ENCODE peak calls at places on chromosomes 4 and X, in four cellular contexts. One of them, this sample, is unnamed.

GRCh38 chrX:8897259-8897658 is 96.1 kb upstream of the FAM9A start:
- DNase-seq in HepG2: no peak
- DNase-seq in GM12878: no peak
- DNase-seq in K562: no peak
- DNase-seq in this sample: no peak

GRCh38 chr4:74671074-74671698 is 123.1 kb downstream of the BTC start:
- DNase-seq in HepG2: peak
- DNase-seq in GM12878: no peak
- DNase-seq in K562: peak
- DNase-seq in this sample: peak

GRCh38 chr4:48275247-48275646 is 5.6 kb upstream of the TEC start:
- DNase-seq in GM12878: peak
- DNase-seq in HepG2: peak
- DNase-seq in K562: no peak
- DNase-seq in this sample: peak

GRCh38 chr4:124065941-124066340 is 646.6 kb downstream of the ANKRD50 start:
- DNase-seq in GM12878: no peak
- DNase-seq in HepG2: no peak
- DNase-seq in K562: no peak
- DNase-seq in this sample: no peak

GRCh38 chr4:156799121-156799589 is 172.4 kb downstream of the PDGFC start:
- DNase-seq in HepG2: no peak
- DNase-seq in GM12878: no peak
- DNase-seq in K562: no peak
- DNase-seq in this sample: no peak

GRCh38 chr4:48033825-48034413 is 17.3 kb downstream of the NIPAL1 start:
- DNase-seq in K562: peak
- DNase-seq in HepG2: peak
- DNase-seq in GM12878: no peak
- DNase-seq in this sample: peak

GRCh38 chr4:73341454-73341853 is 62.6 kb upstream of the ALB start:
- DNase-seq in K562: peak
- DNase-seq in GM12878: peak
- DNase-seq in HepG2: peak
- DNase-seq in this sample: peak

GRCh38 chr4:23999714-24000113 is 109.9 kb upstream of the PPARGC1A start:
- DNase-seq in K562: no peak
- DNase-seq in GM12878: no peak
- DNase-seq in HepG2: no peak
- DNase-seq in this sample: no peak

GRCh38 chr4:20086067-20086466 is 165.6 kb upstream of the SLIT2 start:
- DNase-seq in K562: no peak
- DNase-seq in GM12878: no peak
- DNase-seq in HepG2: no peak
- DNase-seq in this sample: no peak

GRCh38 chr4:20085156-20085555 is 166.5 kb upstream of the SLIT2 start:
- DNase-seq in HepG2: no peak
- DNase-seq in K562: no peak
- DNase-seq in GM12878: no peak
- DNase-seq in this sample: no peak

GRCh38 chr4:20086768-20087167 is 164.9 kb upstream of the SLIT2 start:
- DNase-seq in HepG2: no peak
- DNase-seq in K562: no peak
- DNase-seq in GM12878: no peak
- DNase-seq in this sample: no peak

GRCh38 chr4:20085653-20086052 is 166.1 kb upstream of the SLIT2 start:
- DNase-seq in GM12878: no peak
- DNase-seq in HepG2: no peak
- DNase-seq in K562: no peak
- DNase-seq in this sample: no peak

DNA sequence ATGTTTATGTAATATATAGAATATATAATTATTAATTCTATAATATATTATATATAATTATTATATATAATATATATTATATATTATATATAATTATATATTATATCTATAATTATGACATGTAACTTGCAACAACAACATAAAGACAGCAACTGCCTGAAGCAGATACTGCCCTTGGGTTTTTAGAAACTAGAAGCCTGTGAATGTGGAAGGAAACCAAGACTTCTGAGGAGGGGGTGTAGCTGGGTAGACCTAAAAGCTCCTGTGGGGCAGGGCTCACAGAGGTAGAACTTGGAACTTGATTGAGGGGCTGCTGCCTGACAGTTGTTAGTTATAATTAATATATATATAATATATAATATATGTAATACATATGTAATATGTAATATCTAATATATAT is 167.2 kb upstream of the SLIT2 start:
- DNase-seq in GM12878: no peak
- DNase-seq in HepG2: no peak
- DNase-seq in K562: peak
- DNase-seq in this sample: peak
- TF ChIP-seq MYC in GM12878: no peak
- TF ChIP-seq MYC in HepG2: no peak
- TF ChIP-seq MYC in K562: no peak
- TF ChIP-seq MYC in this sample: no peak

GRCh38 chrX:57822398-57822797 is 87.9 kb downstream of the ZXDA start:
- DNase-seq in HepG2: no peak
- DNase-seq in K562: no peak
- DNase-seq in GM12878: no peak
- DNase-seq in this sample: no peak
- H3K4me3 ChIP-seq in HepG2: no peak
- H3K4me3 ChIP-seq in K562: no peak
- H3K4me3 ChIP-seq in GM12878: no peak
- H3K4me3 ChIP-seq in this sample: no peak

GRCh38 chr4:96599752-96600151 is 759.9 kb downstream of the PDHA2 start:
- DNase-seq in HepG2: no peak
- DNase-seq in GM12878: no peak
- DNase-seq in K562: no peak
- DNase-seq in this sample: no peak
- TF ChIP-seq MYC in HepG2: no peak
- TF ChIP-seq MYC in GM12878: no peak
- TF ChIP-seq MYC in K562: no peak
- TF ChIP-seq MYC in this sample: no peak

DNA sequence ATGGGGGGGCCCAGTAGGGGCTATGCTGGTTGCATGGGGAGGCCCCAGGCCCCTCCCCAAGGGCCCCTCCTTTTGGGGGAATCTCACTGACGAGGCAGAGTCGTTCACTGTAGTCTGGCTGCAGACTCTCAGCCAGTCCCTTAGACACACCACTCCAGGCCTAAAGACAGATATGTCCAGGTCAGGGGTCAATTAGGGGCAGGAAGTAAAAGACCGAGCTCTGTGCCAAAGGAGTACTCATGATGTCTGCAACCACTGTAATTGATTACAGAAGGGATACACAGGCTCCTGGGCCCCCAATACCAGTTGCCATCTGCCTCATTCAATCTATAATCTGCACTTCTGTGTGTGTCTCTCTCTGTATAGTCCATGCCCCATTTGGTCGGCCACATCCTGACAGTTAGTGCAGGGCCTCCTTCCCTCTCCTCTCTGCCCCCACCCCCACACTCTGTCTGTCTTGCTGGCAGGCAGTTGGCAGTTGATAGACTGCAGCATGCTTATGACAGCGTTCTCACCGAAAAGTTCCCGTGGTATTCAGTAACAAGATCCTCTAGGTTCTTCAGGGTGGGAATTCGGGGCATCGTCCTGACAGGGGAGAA is 1.3 kb upstream of the CXorf65 start:
- DNase-seq in GM12878: no peak
- DNase-seq in HepG2: no peak
- DNase-seq in K562: no peak
- DNase-seq in this sample: peak
- H3K4me3 ChIP-seq in GM12878: peak
- H3K4me3 ChIP-seq in HepG2: no peak
- H3K4me3 ChIP-seq in K562: no peak
- H3K4me3 ChIP-seq in this sample: peak

GRCh38 chr4:19689511-19689910 is 562.2 kb upstream of the SLIT2 start:
- DNase-seq in K562: no peak
- DNase-seq in GM12878: no peak
- DNase-seq in HepG2: no peak
- DNase-seq in this sample: no peak
- TF ChIP-seq MYC in K562: no peak
- TF ChIP-seq MYC in GM12878: no peak
- TF ChIP-seq MYC in HepG2: no peak
- TF ChIP-seq MYC in this sample: no peak

DNA sequence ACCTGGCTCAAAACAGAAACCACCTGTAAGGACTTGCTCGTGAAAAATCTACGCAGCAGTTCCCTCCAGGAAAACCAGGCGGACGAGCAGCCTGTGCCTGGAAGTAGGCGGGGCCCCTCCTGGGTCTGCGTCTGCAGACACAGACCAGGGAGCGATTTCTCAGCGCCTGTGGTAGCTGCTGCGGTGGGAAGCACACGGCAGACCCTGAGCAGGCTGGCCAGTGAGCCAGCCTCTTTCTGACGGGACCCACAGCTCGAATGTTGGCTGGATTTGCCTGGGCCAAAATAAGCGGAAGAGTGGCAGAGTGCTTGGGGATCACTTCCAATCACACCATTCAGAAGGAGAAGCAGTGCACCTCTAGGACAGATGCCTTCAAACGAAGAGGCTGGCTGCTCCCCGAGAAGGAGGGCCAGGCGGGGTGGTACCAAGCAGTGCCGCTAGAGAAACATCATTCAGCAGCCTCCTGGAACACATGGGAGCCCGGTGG is 86.0 kb downstream of the GATB start:
- DNase-seq in HepG2: no peak
- DNase-seq in K562: no peak
- DNase-seq in GM12878: no peak
- DNase-seq in this sample: no peak
- H3K4me3 ChIP-seq in HepG2: no peak
- H3K4me3 ChIP-seq in K562: no peak
- H3K4me3 ChIP-seq in GM12878: no peak
- H3K4me3 ChIP-seq in this sample: no peak

GRCh38 chr4:53186714-53187358 is 179.0 kb downstream of the SCFD2 start:
- DNase-seq in HepG2: no peak
- DNase-seq in GM12878: no peak
- DNase-seq in K562: no peak
- DNase-seq in this sample: no peak

GRCh38 chr4:53189011-53189410 is 176.8 kb downstream of the SCFD2 start:
- DNase-seq in GM12878: no peak
- DNase-seq in K562: no peak
- DNase-seq in HepG2: no peak
- DNase-seq in this sample: no peak

GRCh38 chr4:53192017-53192416 is 173.8 kb downstream of the SCFD2 start:
- DNase-seq in HepG2: no peak
- DNase-seq in K562: no peak
- DNase-seq in GM12878: no peak
- DNase-seq in this sample: peak

GRCh38 chr4:53183754-53184153 is 182.1 kb downstream of the SCFD2 start:
- DNase-seq in K562: no peak
- DNase-seq in GM12878: no peak
- DNase-seq in HepG2: no peak
- DNase-seq in this sample: no peak

DNA sequence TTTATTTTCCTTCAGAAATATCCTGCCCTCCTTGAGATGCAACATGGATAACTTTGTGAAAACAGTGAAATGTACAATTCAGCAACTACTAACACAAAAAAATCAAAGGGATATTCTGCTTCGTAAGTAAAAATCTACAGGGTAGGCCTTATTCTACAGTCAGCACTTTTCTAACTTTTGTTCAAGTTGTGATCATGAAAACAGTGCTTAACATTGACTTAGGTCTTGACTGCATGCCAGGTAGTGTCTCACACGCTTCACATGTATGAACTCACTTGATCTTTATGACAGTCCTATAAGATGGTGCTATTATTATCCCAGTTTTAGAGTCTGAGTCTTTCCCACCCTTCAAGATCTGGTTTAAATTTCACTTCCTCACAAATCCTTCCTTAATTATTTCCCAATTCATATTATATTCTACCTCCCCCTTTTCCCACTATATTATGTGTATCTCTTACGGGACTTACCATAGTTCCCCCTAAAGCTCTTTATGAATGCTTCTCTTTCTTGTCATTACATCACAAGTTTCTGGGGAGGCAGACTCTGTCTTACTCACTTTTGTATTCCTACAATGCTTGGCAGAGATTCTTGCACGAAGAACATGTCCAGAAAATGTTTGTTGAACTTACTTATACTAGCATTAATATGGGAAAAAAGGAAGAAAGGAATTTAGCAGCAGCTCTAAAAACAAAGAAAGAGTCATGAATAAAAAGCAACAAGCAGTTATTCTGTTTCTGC is 179.8 kb downstream of the SCFD2 start:
- DNase-seq in GM12878: no peak
- DNase-seq in HepG2: no peak
- DNase-seq in K562: no peak
- DNase-seq in this sample: no peak
- TF ChIP-seq MYC in GM12878: no peak
- TF ChIP-seq MYC in HepG2: no peak
- TF ChIP-seq MYC in K562: no peak
- TF ChIP-seq MYC in this sample: no peak